ENCODE peak calls at places on chromosomes 11 and 22, in four cellular contexts. E, I, Y and Q are unnamed samples. For H3K4me1, the result is how much of the 10 kb centered on the place peaks cover.

GRCh38 chr11:113457784-113458183 is 17.4 kb downstream of the DRD2 start:
- DNase-seq in E (no peak), I (no peak), Y (no peak), Q (no peak)

GRCh38 chr11:520428-521178 is 13.6 kb upstream of the RNH1 start:
- DNase-seq in E (no peak), I (peak), Y (no peak), Q (peak)

GRCh38 chr11:33761471-33761870 is 12.8 kb downstream of the FBXO3 start:
- DNase-seq in E (no peak), I (no peak), Y (no peak), Q (no peak)

GRCh38 chr11:123157995-123158394 is 37.1 kb downstream of the CLMP start:
- DNase-seq in E (no peak), I (no peak), Y (no peak), Q (no peak)

GRCh38 chr11:95486979-95487378 is 256.0 kb upstream of the SESN3 start:
- DNase-seq in E (no peak), I (no peak), Y (no peak), Q (no peak)

GRCh38 chr11:103798029-103798428 is 238.4 kb upstream of the DDI1 start:
- DNase-seq in E (no peak), I (no peak), Y (no peak), Q (no peak)

GRCh38 chr11:128713595-128713994 is 19.7 kb downstream of the FLI1 start:
- DNase-seq in E (no peak), I (no peak), Y (no peak), Q (no peak)

GRCh38 chr22:46149998-46150549 is at the start of gene PPARA:
- DNase-seq in E (peak), I (peak), Y (peak), Q (peak)

GRCh38 chr22:46571642-46572250 is 34.3 kb upstream of the CELSR1 start:
- DNase-seq in E (no peak), I (no peak), Y (no peak), Q (no peak)

GRCh38 chr11:65355776-65356393 is 1.3 kb downstream of the TIGD3 start:
- DNase-seq in E (no peak), I (no peak), Y (no peak), Q (peak)

GRCh38 chr11:359181-359714 is 10.1 kb upstream of the B4GALNT4 start:
- DNase-seq in E (no peak), I (no peak), Y (no peak), Q (no peak)

GRCh38 chr22:33653525-33654063 is 266.7 kb downstream of the LARGE1 start:
- DNase-seq in E (no peak), I (no peak), Y (no peak), Q (no peak)

GRCh38 chr11:12712132-12712531 is 37.9 kb downstream of the TEAD1 start:
- DNase-seq in E (no peak), I (no peak), Y (no peak), Q (no peak)

GRCh38 chr22:31879585-31879984 is 64.8 kb upstream of the YWHAH start:
- DNase-seq in E (no peak), I (no peak), Y (no peak), Q (no peak)

GRCh38 chr11:9565822-9566560 is 7.5 kb upstream of the WEE1 start:
- DNase-seq in E (peak), I (peak), Y (peak), Q (peak)

GRCh38 chr22:32354360-32355351 is 3.0 kb upstream of the RFPL3 start:
- DNase-seq in E (no peak), I (no peak), Y (no peak), Q (no peak)

GRCh38 chr11:118834428-118835028 is 43.6 kb upstream of the DDX6 start:
- DNase-seq in E (no peak), I (no peak), Y (no peak), Q (no peak)

GRCh38 chr11:114619659-114620173 is 24.1 kb upstream of the NXPE4 start:
- DNase-seq in E (no peak), I (no peak), Y (no peak), Q (no peak)

GRCh38 chr22:36327922-36328551 is 59.7 kb downstream of the MYH9 start:
- DNase-seq in E (no peak), I (no peak), Y (no peak), Q (no peak)

GRCh38 chr11:71446942-71447688 is 1.1 kb downstream of the DHCR7 start:
- DNase-seq in E (no peak), I (peak), Y (no peak), Q (no peak)

GRCh38 chr22:37802310-37803194 is 5.2 kb upstream of the GCAT start:
- DNase-seq in E (no peak), I (peak), Y (peak), Q (peak)

GRCh38 chr22:46355996-46356471 is 20.5 kb downstream of the TRMU start:
- DNase-seq in E (no peak), I (no peak), Y (no peak), Q (peak)

GRCh38 chr22:41526802-41527799 is 17.2 kb downstream of the POLR3H start:
- DNase-seq in E (peak), I (no peak), Y (peak), Q (peak)

GRCh38 chr11:1953489-1954284 is 6.6 kb downstream of the MRPL23 start:
- DNase-seq in E (no peak), I (no peak), Y (no peak), Q (peak)

GRCh38 chr22:24154826-24155225 is 26.5 kb upstream of the SUSD2 start:
- DNase-seq in E (no peak), I (no peak), Y (no peak), Q (no peak)

GRCh38 chr11:69894126-69895047 is 75.2 kb upstream of the FGF3 start:
- DNase-seq in E (no peak), I (no peak), Y (no peak), Q (no peak)

GRCh38 chr11:69893631-69894030 is 74.4 kb upstream of the FGF3 start:
- DNase-seq in E (no peak), I (no peak), Y (no peak), Q (no peak)

GRCh38 chr11:69892986-69893555 is 73.9 kb upstream of the FGF3 start:
- DNase-seq in E (no peak), I (no peak), Y (peak), Q (no peak)

GRCh38 chr11:69898123-69898522 is 78.9 kb upstream of the FGF3 start:
- DNase-seq in E (no peak), I (no peak), Y (no peak), Q (no peak)

GRCh38 chr11:69896250-69896649 is 77.0 kb upstream of the FGF3 start:
- DNase-seq in E (no peak), I (no peak), Y (no peak), Q (no peak)
- H3K4me1 ChIP-seq in E (under half), I (under half), Y (under half), Q (under half)

GRCh38 chr11:45147017-45147728 is 734 bp downstream of the PRDM11 start:
- DNase-seq in E (peak), I (peak), Y (peak), Q (peak)
- TF ChIP-seq EP300 in E (no peak), I (no peak), Y (no peak), Q (no peak)

DNA sequence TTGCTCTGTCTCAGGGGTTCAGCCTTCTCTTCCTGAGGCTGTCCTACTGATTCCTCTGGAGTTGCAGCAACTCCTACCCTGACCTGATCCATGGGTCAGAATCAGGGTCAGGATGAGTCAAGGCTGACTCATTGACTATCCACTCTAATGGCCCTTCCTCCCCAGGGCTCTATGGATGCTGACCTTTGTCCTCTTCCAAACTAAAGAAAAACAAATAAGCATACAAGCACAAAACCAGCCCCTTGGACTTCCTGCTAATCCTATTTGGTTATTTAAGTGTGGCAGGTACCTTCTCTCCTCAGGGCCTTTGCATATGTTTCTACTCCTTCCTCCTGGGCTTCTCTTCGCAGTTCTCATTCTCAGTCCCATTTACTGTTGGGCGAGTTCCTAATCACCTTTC is 204.5 kb upstream of the NAV2 start:
- DNase-seq in E (peak), I (peak), Y (peak), Q (no peak)
- H3K4me1 ChIP-seq in E (under half), I (under half), Y (under half), Q (under half)

GRCh38 chr11:133406493-133406892 is 125.8 kb downstream of the OPCML start:
- DNase-seq in E (no peak), I (no peak), Y (no peak), Q (no peak)

GRCh38 chr11:133408402-133408801 is 123.9 kb downstream of the OPCML start:
- DNase-seq in E (no peak), I (no peak), Y (no peak), Q (no peak)

GRCh38 chr11:133402551-133402950 is 129.8 kb downstream of the OPCML start:
- DNase-seq in E (no peak), I (no peak), Y (no peak), Q (no peak)

GRCh38 chr11:133399855-133400625 is 132.3 kb downstream of the OPCML start:
- DNase-seq in E (no peak), I (no peak), Y (no peak), Q (no peak)

GRCh38 chr11:133403900-133404299 is 128.4 kb downstream of the OPCML start:
- DNase-seq in E (no peak), I (no peak), Y (no peak), Q (no peak)
- TF ChIP-seq EP300 in E (no peak), I (no peak), Y (no peak), Q (no peak)

GRCh38 chr11:133520707-133521106 is 11.6 kb downstream of the OPCML start:
- DNase-seq in E (no peak), I (peak), Y (peak), Q (no peak)
- H3K4me1 ChIP-seq in E (under half), I (under half), Y (under half), Q (under half)

GRCh38 chr11:124673333-124674167 is at the start of the genes SIAE and SPA17:
- DNase-seq in E (peak), I (peak), Y (peak), Q (peak)
- TF ChIP-seq EP300 in E (no peak), I (no peak), Y (no peak), Q (peak)

DNA sequence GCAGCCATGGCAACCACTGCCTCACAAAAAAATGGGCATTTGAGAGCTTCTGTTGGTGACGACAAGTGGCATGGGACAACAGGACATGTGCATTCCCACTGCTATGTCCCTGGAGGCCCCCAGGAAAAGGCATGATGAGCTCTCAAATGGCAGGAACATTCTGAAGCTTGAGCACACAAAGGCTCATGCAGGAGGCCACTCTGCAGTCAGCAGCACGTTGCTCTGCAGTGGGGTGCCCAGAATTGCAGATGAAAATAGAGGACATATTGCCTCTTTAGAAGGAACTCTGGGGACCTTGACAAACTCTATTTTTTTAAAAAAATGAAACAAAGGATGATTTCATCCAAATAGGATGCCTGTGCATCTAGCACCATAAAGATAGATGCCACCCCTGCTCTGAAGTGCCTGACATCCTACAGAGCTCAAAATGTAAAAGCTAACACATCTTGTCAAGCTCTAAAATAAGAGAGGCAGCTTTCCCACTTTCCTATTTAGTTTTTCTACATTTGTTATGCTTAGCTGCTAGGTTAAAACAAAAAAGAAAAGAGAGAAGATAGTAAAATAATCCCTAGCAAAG is 277.6 kb upstream of the ZC3H12C start:
- DNase-seq in E (no peak), I (no peak), Y (no peak), Q (no peak)
- H3K4me1 ChIP-seq in E (under half), I (under half), Y (under half), Q (under half)